ENCODE peak calls at places on chromosomes 2 and 18, in nine cellular contexts. A, O, J, K, H, Q, S, I and M are unnamed samples.

GRCh38 chr2:165691615-165692014 is 102.4 kb downstream of the GALNT3 start:
- DNase-seq in A (no peak), O (no peak), J (no peak), K (peak), H (peak), Q (no peak), S (no peak), I (peak), M (no peak)

GRCh38 chr18:58091099-58091611 is 47.1 kb downstream of the NEDD4L start:
- DNase-seq in A (no peak), O (no peak), J (no peak), K (no peak), H (no peak), Q (peak), S (peak), I (no peak), M (no peak)

GRCh38 chr2:160238392-160238791 is 38.3 kb upstream of the ITGB6 start:
- DNase-seq in A (no peak), O (no peak), J (no peak), K (no peak), H (no peak), Q (no peak), S (no peak), I (no peak), M (no peak)

GRCh38 chr2:231348703-231349373 is 46.7 kb upstream of the B3GNT7 start:
- DNase-seq in A (no peak), O (no peak), J (no peak), K (no peak), H (no peak), Q (no peak), S (no peak), I (no peak), M (no peak)

GRCh38 chr2:97712693-97713295 is 582 bp upstream of the ZAP70 start:
- DNase-seq in A (peak), O (peak), J (peak), K (no peak), H (no peak), Q (no peak), S (no peak), I (no peak), M (no peak)

GRCh38 chr18:77366067-77366724 is 116.5 kb downstream of the GALR1 start:
- DNase-seq in A (no peak), O (no peak), J (no peak), K (no peak), H (no peak), Q (no peak), S (no peak), I (no peak), M (no peak)

GRCh38 chr2:234690569-234691225 is 193.8 kb upstream of the ARL4C start:
- DNase-seq in A (no peak), O (no peak), J (no peak), K (no peak), H (no peak), Q (no peak), S (peak), I (peak), M (no peak)

GRCh38 chr2:3624059-3624794 is 29.3 kb downstream of the COLEC11 start:
- DNase-seq in A (no peak), O (no peak), J (no peak), K (no peak), H (no peak), Q (no peak), S (no peak), I (no peak), M (no peak)

GRCh38 chr18:8949206-8949605 is 153.3 kb upstream of the NDUFV2 start:
- DNase-seq in A (no peak), O (no peak), J (no peak), K (no peak), H (no peak), Q (no peak), S (no peak), I (peak), M (no peak)

GRCh38 chr2:46382331-46383112 is 85.3 kb downstream of the EPAS1 start:
- DNase-seq in A (no peak), O (no peak), J (no peak), K (no peak), H (no peak), Q (no peak), S (no peak), I (no peak), M (no peak)

GRCh38 chr2:166090346-166090745 is 37.5 kb downstream of the SCN1A start:
- DNase-seq in A (no peak), O (no peak), J (no peak), K (no peak), H (peak), Q (no peak), S (no peak), I (no peak), M (no peak)

GRCh38 chr2:231655494-231656408 is 52.6 kb upstream of the PTMA start:
- DNase-seq in A (no peak), O (no peak), J (no peak), K (no peak), H (no peak), Q (no peak), S (no peak), I (no peak), M (no peak)

GRCh38 chr2:128313076-128313836 is 5.4 kb downstream of the HS6ST1 start:
- DNase-seq in A (no peak), O (no peak), J (no peak), K (peak), H (no peak), Q (no peak), S (no peak), I (no peak), M (peak)

GRCh38 chr2:29047083-29047840 is 27.1 kb downstream of the PCARE start:
- DNase-seq in A (no peak), O (no peak), J (no peak), K (no peak), H (no peak), Q (no peak), S (no peak), I (peak), M (no peak)

GRCh38 chr18:2917255-2918047 is 70.6 kb downstream of the EMILIN2 start:
- DNase-seq in A (no peak), O (no peak), J (no peak), K (no peak), H (no peak), Q (no peak), S (peak), I (no peak), M (peak)

GRCh38 chr18:29164020-29164706 is 987.2 kb upstream of the CDH2 start:
- DNase-seq in A (no peak), O (no peak), J (no peak), K (peak), H (peak), Q (no peak), S (peak), I (no peak), M (no peak)

GRCh38 chr2:227870710-227871374 is 589 bp upstream of the DAW1 start:
- DNase-seq in A (no peak), O (no peak), J (no peak), K (peak), H (no peak), Q (no peak), S (peak), I (no peak), M (no peak)

GRCh38 chr2:130836501-130837174 is at the start of gene ARHGEF4:
- DNase-seq in A (no peak), O (no peak), J (peak), K (peak), H (no peak), Q (no peak), S (peak), I (peak), M (peak)

GRCh38 chr2:17387591-17387990 is 130.6 kb downstream of the RAD51AP2 start:
- DNase-seq in A (no peak), O (no peak), J (no peak), K (no peak), H (peak), Q (no peak), S (no peak), I (no peak), M (no peak)

GRCh38 chr2:241020201-241020600 is 21.8 kb downstream of the SNED1 start:
- DNase-seq in A (no peak), O (no peak), J (no peak), K (no peak), H (no peak), Q (no peak), S (no peak), I (no peak), M (no peak)

GRCh38 chr18:48820483-48821250 is 130.1 kb downstream of the SMAD7 start:
- DNase-seq in A (no peak), O (no peak), J (no peak), K (no peak), H (no peak), Q (no peak), S (no peak), I (no peak), M (peak)

GRCh38 chr2:68023904-68024303 is 38.9 kb downstream of the C1D start:
- DNase-seq in A (no peak), O (no peak), J (no peak), K (no peak), H (no peak), Q (no peak), S (no peak), I (no peak), M (no peak)

GRCh38 chr2:109173311-109174171 is 44.5 kb downstream of the SH3RF3 start:
- DNase-seq in A (no peak), O (no peak), J (no peak), K (peak), H (peak), Q (no peak), S (peak), I (no peak), M (no peak)

GRCh38 chr2:208092093-208092832 is 32.1 kb downstream of the CRYGD start:
- DNase-seq in A (no peak), O (no peak), J (no peak), K (no peak), H (no peak), Q (no peak), S (no peak), I (no peak), M (no peak)

GRCh38 chr2:70904371-70905216 is 31.1 kb upstream of the ATP6V1B1 start:
- DNase-seq in A (no peak), O (no peak), J (no peak), K (peak), H (no peak), Q (no peak), S (no peak), I (no peak), M (no peak)

GRCh38 chr18:58581265-58581664 is 47.6 kb downstream of the ALPK2 start:
- DNase-seq in A (no peak), O (no peak), J (no peak), K (peak), H (peak), Q (peak), S (no peak), I (no peak), M (no peak)

GRCh38 chr2:129135017-129135416 is 816.3 kb upstream of the HS6ST1 start:
- DNase-seq in A (no peak), O (no peak), J (no peak), K (no peak), H (no peak), Q (no peak), S (no peak), I (no peak), M (no peak)

GRCh38 chr2:241947876-241948275 is 78.3 kb downstream of the RTP5 start:
- DNase-seq in A (no peak), O (no peak), J (no peak), K (no peak), H (no peak), Q (no peak), S (no peak), I (no peak), M (no peak)

GRCh38 chr2:152635635-152636298 is 81.5 kb downstream of the PRPF40A start:
- DNase-seq in A (peak), O (peak), J (peak), K (peak), H (no peak), Q (no peak), S (peak), I (peak), M (peak)

GRCh38 chr2:176140520-176141317 is 10.6 kb upstream of the HOXD4 start:
- DNase-seq in A (peak), O (peak), J (peak), K (peak), H (no peak), Q (no peak), S (peak), I (peak), M (peak)

GRCh38 chr18:11741505-11742145 is 52.6 kb downstream of the GNAL start:
- DNase-seq in A (no peak), O (no peak), J (no peak), K (peak), H (no peak), Q (no peak), S (peak), I (peak), M (no peak)

GRCh38 chr2:74436804-74437695 is 4.7 kb downstream of the RTKN start:
- DNase-seq in A (no peak), O (no peak), J (no peak), K (peak), H (no peak), Q (no peak), S (no peak), I (no peak), M (no peak)

GRCh38 chr2:100742884-100743283 is 77.1 kb upstream of the NPAS2 start:
- DNase-seq in A (no peak), O (no peak), J (no peak), K (no peak), H (peak), Q (no peak), S (peak), I (no peak), M (no peak)

GRCh38 chr2:55236992-55237543 is 4.6 kb downstream of the RPS27A start:
- DNase-seq in A (no peak), O (no peak), J (no peak), K (no peak), H (no peak), Q (no peak), S (no peak), I (no peak), M (no peak)

GRCh38 chr2:233692648-233693047 is at the start of gene UGT1A6:
- DNase-seq in A (no peak), O (no peak), J (no peak), K (no peak), H (no peak), Q (no peak), S (no peak), I (no peak), M (no peak)

GRCh38 chr2:196131949-196132925 is 39.1 kb downstream of the STK17B start:
- DNase-seq in A (peak), O (no peak), J (peak), K (peak), H (no peak), Q (no peak), S (peak), I (no peak), M (peak)

GRCh38 chr2:237090906-237091305 is 5.2 kb downstream of the COPS8 start:
- DNase-seq in A (no peak), O (no peak), J (no peak), K (no peak), H (peak), Q (no peak), S (no peak), I (no peak), M (no peak)

GRCh38 chr18:29169599-29169998 is 992.7 kb upstream of the CDH2 start:
- DNase-seq in A (no peak), O (no peak), J (no peak), K (no peak), H (no peak), Q (no peak), S (no peak), I (no peak), M (no peak)